ENCODE peak calls at places on chromosomes 16 and 17, in eight cellular contexts. Y is uterus, J is H1, X is stomach, N is IMR-90, G is transverse colon, E is body of pancreas, Q is upper lobe of left lung. U is an unnamed sample.

GRCh38 chr17:19237389-19238166 is 412 bp downstream of the EPN2 start:
- DNase-seq in Y (no peak), J (peak; percentile 84), X (peak; percentile 37), N (no peak), G (peak; percentile 50), E (peak; percentile 50), Q (peak; percentile 81), U (peak; percentile 27)

GRCh38 chr16:86521236-86522197 is 11.2 kb downstream of the FOXF1 start:
- DNase-seq in Y (no peak), J (no peak), X (no peak), N (no peak), G (no peak), E (no peak), Q (peak; percentile 50), U (no peak)

GRCh38 chr16:26985100-26986065 is 81.3 kb upstream of the C16orf82 start:
- DNase-seq in Y (no peak), J (peak; percentile 64), X (no peak), N (no peak), G (no peak), E (no peak), Q (no peak), U (no peak)

GRCh38 chr17:82898976-82899514 is 59.2 kb upstream of the ZNF750 start:
- DNase-seq in Y (no peak), J (no peak), X (no peak), N (no peak), G (no peak), E (no peak), Q (peak; percentile 81), U (no peak)

GRCh38 chr17:69450857-69451410 is 36.4 kb downstream of the MAP2K6 start:
- DNase-seq in Y (no peak), J (no peak), X (no peak), N (no peak), G (no peak), E (no peak), Q (no peak), U (no peak)

GRCh38 chr16:4537376-4538066 is 1.1 kb downstream of the CDIP1 start:
- DNase-seq in Y (peak; percentile 44), J (peak; percentile 75), X (peak; percentile 33), N (no peak), G (no peak), E (peak; percentile 62), Q (peak; percentile 89), U (peak; percentile 33)

GRCh38 chr17:72433797-72434196 is 313.0 kb downstream of the SOX9 start:
- DNase-seq in Y (no peak), J (no peak), X (no peak), N (no peak), G (no peak), E (no peak), Q (no peak), U (no peak)

GRCh38 chr16:29926675-29927522 is 873 bp upstream of the KCTD13 start:
- DNase-seq in Y (peak; percentile 28), J (peak; percentile 49), X (no peak), N (peak; percentile 23), G (peak; percentile 47), E (peak; percentile 63), Q (no peak), U (peak; percentile 40)

GRCh38 chr17:38464723-38465419 is 36.6 kb downstream of the ARHGAP23 start:
- DNase-seq in Y (peak; percentile 93), J (no peak), X (peak; percentile 70), N (peak; percentile 94), G (peak; percentile 73), E (peak; percentile 42), Q (peak; percentile 93), U (peak; percentile 91)

GRCh38 chr16:1615761-1616160 is 3.6 kb downstream of the CRAMP1 start:
- DNase-seq in Y (no peak), J (no peak), X (no peak), N (peak; percentile 57), G (no peak), E (no peak), Q (no peak), U (no peak)

GRCh38 chr17:80232438-80232837 is 12.2 kb downstream of the SLC26A11 start:
- DNase-seq in Y (no peak), J (no peak), X (no peak), N (no peak), G (no peak), E (no peak), Q (no peak), U (no peak)

GRCh38 chr16:3023415-3023668 is 400 bp downstream of the HCFC1R1 start:
- DNase-seq in Y (peak; percentile 63), J (no peak), X (no peak), N (peak; percentile 66), G (no peak), E (peak; percentile 76), Q (no peak), U (no peak)

GRCh38 chr17:30323895-30324319 is 9.9 kb downstream of the TMIGD1 start:
- DNase-seq in Y (no peak), J (no peak), X (peak; percentile 37), N (no peak), G (peak; percentile 49), E (peak; percentile 51), Q (no peak), U (peak; percentile 28)

GRCh38 chr16:20878682-20879147 is 21.4 kb downstream of the DCUN1D3 start:
- DNase-seq in Y (no peak), J (no peak), X (no peak), N (no peak), G (no peak), E (no peak), Q (no peak), U (no peak)

GRCh38 chr17:60231234-60231633 is 81.5 kb downstream of the CA4 start:
- DNase-seq in Y (no peak), J (no peak), X (no peak), N (peak; percentile 39), G (no peak), E (no peak), Q (no peak), U (no peak)

GRCh38 chr17:30380106-30380420 is 1.3 kb downstream of the CPD start:
- DNase-seq in Y (no peak), J (no peak), X (no peak), N (peak; percentile 43), G (no peak), E (no peak), Q (no peak), U (no peak)

GRCh38 chr17:73174126-73174525 is 9.3 kb downstream of the SSTR2 start:
- DNase-seq in Y (no peak), J (no peak), X (no peak), N (no peak), G (no peak), E (no peak), Q (no peak), U (no peak)

GRCh38 chr16:58449306-58449705 is 50.6 kb upstream of the NDRG4 start:
- DNase-seq in Y (no peak), J (no peak), X (no peak), N (no peak), G (no peak), E (no peak), Q (no peak), U (no peak)

GRCh38 chr16:53546988-53547391 is 44.0 kb upstream of the AKTIP start:
- DNase-seq in Y (no peak), J (no peak), X (no peak), N (peak; percentile 13), G (no peak), E (no peak), Q (no peak), U (no peak)
- TF ChIP-seq CTCF in Y (no peak), J (peak; percentile 83), X (no peak), N (no peak), G (no peak), E (no peak), Q (peak; percentile 15), U (no peak)

GRCh38 chr17:7016406-7016805 is 4.0 kb downstream of the RNASEK start:
- DNase-seq in Y (no peak), J (no peak), X (no peak), N (no peak), G (no peak), E (no peak), Q (no peak), U (no peak)

GRCh38 chr17:7015587-7016020 is 3.2 kb downstream of the RNASEK start:
- DNase-seq in Y (peak; percentile 28), J (no peak), X (no peak), N (no peak), G (no peak), E (no peak), Q (no peak), U (no peak)

GRCh38 chr17:7014261-7014994 is 2.0 kb downstream of the RNASEK start:
- DNase-seq in Y (peak; percentile 98), J (peak; percentile 92), X (peak; percentile 99), N (peak; percentile 96), G (peak; percentile 99), E (peak; percentile 98), Q (peak; percentile 99), U (peak; percentile 98)

GRCh38 chr17:7016886-7017826 is 4.7 kb downstream of the RNASEK start:
- DNase-seq in Y (no peak), J (no peak), X (no peak), N (no peak), G (no peak), E (no peak), Q (no peak), U (no peak)

DNA sequence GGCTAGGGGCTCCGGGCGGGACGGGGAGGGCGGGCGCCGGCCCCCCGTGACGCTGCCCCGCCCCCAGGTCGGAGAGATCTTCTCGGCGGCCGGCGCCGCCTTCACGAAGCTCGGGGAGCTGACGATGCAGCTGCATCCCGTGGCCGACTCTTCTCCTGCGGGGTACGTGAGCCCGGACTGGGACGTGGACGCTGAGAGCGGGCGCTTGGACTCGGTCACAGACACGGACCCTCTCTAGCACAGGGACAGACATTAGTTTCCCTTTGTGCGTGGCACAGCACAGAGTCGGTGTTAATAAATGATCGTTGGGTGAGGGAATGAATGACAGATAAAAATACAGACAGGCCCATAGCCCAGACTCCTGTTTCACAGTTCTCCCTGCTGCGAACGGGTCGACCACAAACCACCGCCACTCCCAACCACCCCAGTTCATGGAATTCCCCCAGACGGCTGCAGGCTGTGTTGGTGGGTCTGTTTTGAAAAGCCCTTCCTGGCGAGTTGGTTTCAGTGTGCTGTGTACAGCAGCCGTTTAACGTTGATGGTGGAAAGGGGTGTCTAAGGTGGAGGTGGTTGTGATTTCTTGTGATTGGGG is 2.7 kb downstream of the RNASEK start:
- DNase-seq in Y (no peak), J (no peak), X (no peak), N (peak; percentile 66), G (peak; percentile 49), E (no peak), Q (no peak), U (no peak)
- TF ChIP-seq POLR2A in Y (peak; percentile 59), J (no peak), X (peak; percentile 28), N (peak; percentile 77), G (no peak), E (no peak), Q (peak; percentile 73), U (peak; percentile 30)

DNA sequence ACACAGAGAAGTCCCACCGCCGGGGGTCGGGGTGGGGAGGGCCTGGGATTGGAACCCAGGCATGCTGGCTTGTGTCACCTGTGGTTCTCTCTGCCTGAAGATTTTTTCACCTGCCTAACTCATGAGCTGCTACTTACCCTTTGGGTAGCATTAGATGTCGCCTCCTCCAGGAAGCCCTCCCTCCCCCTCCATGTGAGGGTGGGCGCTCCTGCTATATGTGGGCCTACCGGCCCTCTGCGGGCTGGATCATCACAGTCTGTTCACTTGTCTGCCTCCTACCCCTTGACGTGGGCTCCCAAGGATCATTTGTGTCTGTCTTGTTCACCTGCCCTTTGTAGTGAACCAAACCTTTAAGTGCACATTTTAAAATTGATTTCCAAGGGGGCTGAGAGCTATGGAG is 106.8 kb downstream of the SEC14L1 start:
- DNase-seq in Y (no peak), J (no peak), X (no peak), N (no peak), G (no peak), E (no peak), Q (no peak), U (no peak)
- H3K36me3 ChIP-seq in Y (no peaks in the 10 kb centered on the region), J (no peaks in the 10 kb centered on the region), X (no peaks in the 10 kb centered on the region), N (no peaks in the 10 kb centered on the region), G (no peaks in the 10 kb centered on the region), E (no peaks in the 10 kb centered on the region), Q (no peaks in the 10 kb centered on the region), U (no peaks in the 10 kb centered on the region)

GRCh38 chr17:63477471-63478440 is 895 bp downstream of the ACE start:
- DNase-seq in Y (no peak), J (no peak), X (no peak), N (no peak), G (peak; percentile 45), E (peak; percentile 19), Q (peak; percentile 55), U (no peak)
- TF ChIP-seq CTCF in Y (no peak), J (no peak), X (no peak), N (no peak), G (no peak), E (no peak), Q (no peak), U (no peak)